ENCODE peak calls at places on chromosomes 13 and 19, in seven cellular contexts. One of them, this sample, is unnamed.

GRCh38 chr19:29702161-29702957 is 12.7 kb downstream of the C19orf12 start:
- DNase-seq in brain microvascular endothelial cell: no peak
- DNase-seq in bronchial epithelial cell: no peak
- DNase-seq in lung: no peak
- DNase-seq in cardiac muscle cell: no peak
- DNase-seq in mammary epithelial cell: no peak
- DNase-seq in PC-9: no peak
- DNase-seq in this sample: no peak

GRCh38 chr13:42580644-42581043 is 6.7 kb downstream of the TNFSF11 start:
- DNase-seq in brain microvascular endothelial cell: no peak
- DNase-seq in bronchial epithelial cell: peak
- DNase-seq in lung: no peak
- DNase-seq in cardiac muscle cell: no peak
- DNase-seq in mammary epithelial cell: no peak
- DNase-seq in PC-9: no peak
- DNase-seq in this sample: no peak

GRCh38 chr19:45886427-45887310 is 728 bp upstream of the IRF2BP1 start:
- DNase-seq in brain microvascular endothelial cell: peak
- DNase-seq in bronchial epithelial cell: peak
- DNase-seq in lung: peak
- DNase-seq in cardiac muscle cell: peak
- DNase-seq in mammary epithelial cell: peak
- DNase-seq in PC-9: peak
- DNase-seq in this sample: peak

GRCh38 chr13:39130298-39130697 is 92.0 kb downstream of the NHLRC3 start:
- DNase-seq in brain microvascular endothelial cell: no peak
- DNase-seq in bronchial epithelial cell: no peak
- DNase-seq in lung: no peak
- DNase-seq in cardiac muscle cell: no peak
- DNase-seq in mammary epithelial cell: no peak
- DNase-seq in PC-9: no peak
- DNase-seq in this sample: no peak

GRCh38 chr13:108185218-108185617 is 30.1 kb downstream of the LIG4 start:
- DNase-seq in brain microvascular endothelial cell: no peak
- DNase-seq in bronchial epithelial cell: no peak
- DNase-seq in lung: no peak
- DNase-seq in cardiac muscle cell: no peak
- DNase-seq in mammary epithelial cell: no peak
- DNase-seq in PC-9: no peak
- DNase-seq in this sample: no peak

GRCh38 chr19:16067205-16067938 is 8.9 kb upstream of the TPM4 start:
- DNase-seq in brain microvascular endothelial cell: peak
- DNase-seq in bronchial epithelial cell: peak
- DNase-seq in lung: peak
- DNase-seq in cardiac muscle cell: no peak
- DNase-seq in mammary epithelial cell: peak
- DNase-seq in PC-9: peak
- DNase-seq in this sample: no peak

GRCh38 chr19:2607712-2608601 is 94.5 kb downstream of the GNG7 start:
- DNase-seq in brain microvascular endothelial cell: no peak
- DNase-seq in bronchial epithelial cell: no peak
- DNase-seq in lung: no peak
- DNase-seq in cardiac muscle cell: no peak
- DNase-seq in mammary epithelial cell: no peak
- DNase-seq in PC-9: no peak
- DNase-seq in this sample: peak

GRCh38 chr19:32407004-32407992 is 1.7 kb downstream of the DPY19L3 start:
- DNase-seq in brain microvascular endothelial cell: peak
- DNase-seq in bronchial epithelial cell: peak
- DNase-seq in lung: peak
- DNase-seq in cardiac muscle cell: no peak
- DNase-seq in mammary epithelial cell: no peak
- DNase-seq in PC-9: no peak
- DNase-seq in this sample: no peak

GRCh38 chr19:55319786-55320185 is 5.4 kb downstream of the TMEM150B start:
- DNase-seq in brain microvascular endothelial cell: peak
- DNase-seq in bronchial epithelial cell: no peak
- DNase-seq in lung: no peak
- DNase-seq in cardiac muscle cell: peak
- DNase-seq in mammary epithelial cell: no peak
- DNase-seq in PC-9: no peak
- DNase-seq in this sample: no peak

GRCh38 chr19:43872547-43873336 is 45.6 kb downstream of the ZNF283 start:
- DNase-seq in brain microvascular endothelial cell: no peak
- DNase-seq in bronchial epithelial cell: peak
- DNase-seq in lung: no peak
- DNase-seq in cardiac muscle cell: no peak
- DNase-seq in mammary epithelial cell: peak
- DNase-seq in PC-9: peak
- DNase-seq in this sample: no peak

GRCh38 chr19:4224470-4224869 is 4.9 kb upstream of the EBI3 start:
- DNase-seq in brain microvascular endothelial cell: no peak
- DNase-seq in bronchial epithelial cell: no peak
- DNase-seq in lung: no peak
- DNase-seq in cardiac muscle cell: no peak
- DNase-seq in mammary epithelial cell: no peak
- DNase-seq in PC-9: no peak
- DNase-seq in this sample: no peak

GRCh38 chr13:104143760-104144406 is 1077.7 kb upstream of the SLC10A2 start:
- DNase-seq in brain microvascular endothelial cell: no peak
- DNase-seq in bronchial epithelial cell: no peak
- DNase-seq in lung: no peak
- DNase-seq in cardiac muscle cell: peak
- DNase-seq in mammary epithelial cell: no peak
- DNase-seq in PC-9: no peak
- DNase-seq in this sample: no peak

GRCh38 chr13:23081246-23081645 is 99.5 kb upstream of the SGCG start:
- DNase-seq in brain microvascular endothelial cell: no peak
- DNase-seq in bronchial epithelial cell: no peak
- DNase-seq in lung: no peak
- DNase-seq in cardiac muscle cell: no peak
- DNase-seq in mammary epithelial cell: no peak
- DNase-seq in PC-9: no peak
- DNase-seq in this sample: no peak

GRCh38 chr19:738509-739128 is 12.3 kb upstream of the MISP start:
- DNase-seq in brain microvascular endothelial cell: no peak
- DNase-seq in bronchial epithelial cell: no peak
- DNase-seq in lung: no peak
- DNase-seq in cardiac muscle cell: no peak
- DNase-seq in mammary epithelial cell: no peak
- DNase-seq in PC-9: no peak
- DNase-seq in this sample: no peak

GRCh38 chr19:736125-736524 is 14.8 kb upstream of the MISP start:
- DNase-seq in brain microvascular endothelial cell: no peak
- DNase-seq in bronchial epithelial cell: no peak
- DNase-seq in lung: no peak
- DNase-seq in cardiac muscle cell: no peak
- DNase-seq in mammary epithelial cell: no peak
- DNase-seq in PC-9: no peak
- DNase-seq in this sample: no peak

GRCh38 chr19:734716-735115 is 16.2 kb upstream of the MISP start:
- DNase-seq in brain microvascular endothelial cell: no peak
- DNase-seq in bronchial epithelial cell: no peak
- DNase-seq in lung: no peak
- DNase-seq in cardiac muscle cell: no peak
- DNase-seq in mammary epithelial cell: no peak
- DNase-seq in PC-9: no peak
- DNase-seq in this sample: no peak

GRCh38 chr19:739998-740715 is 10.8 kb upstream of the MISP start:
- DNase-seq in brain microvascular endothelial cell: no peak
- DNase-seq in bronchial epithelial cell: no peak
- DNase-seq in lung: no peak
- DNase-seq in cardiac muscle cell: no peak
- DNase-seq in mammary epithelial cell: no peak
- DNase-seq in PC-9: no peak
- DNase-seq in this sample: no peak

DNA sequence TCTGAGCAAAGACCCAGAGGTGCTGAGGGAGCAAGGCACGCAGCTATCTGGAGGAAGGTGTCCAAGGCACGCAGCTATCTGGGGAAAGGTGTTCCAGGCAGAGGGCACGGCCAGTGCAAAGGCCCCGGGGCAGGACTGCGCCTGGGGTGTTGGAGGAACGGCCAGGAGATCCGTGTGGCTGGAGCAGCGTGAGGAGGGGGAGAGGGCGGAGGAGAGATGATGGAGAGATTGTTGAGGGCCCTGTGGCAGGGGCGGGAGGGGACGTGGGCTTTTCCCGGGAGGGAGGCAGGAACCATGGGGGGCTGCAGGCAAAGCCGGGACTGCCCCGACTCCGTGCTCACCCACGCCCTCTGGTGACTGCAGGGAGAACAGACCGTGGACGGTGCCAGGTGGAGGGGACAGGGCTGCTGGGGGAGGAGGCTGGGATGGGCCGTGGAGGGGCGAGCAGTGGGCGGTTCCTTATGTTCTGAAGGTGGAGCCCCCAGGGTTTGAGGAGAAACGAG is 13.3 kb upstream of the MISP start:
- DNase-seq in brain microvascular endothelial cell: no peak
- DNase-seq in bronchial epithelial cell: no peak
- DNase-seq in lung: no peak
- DNase-seq in cardiac muscle cell: peak
- DNase-seq in mammary epithelial cell: no peak
- DNase-seq in PC-9: no peak
- DNase-seq in this sample: peak
- TF ChIP-seq CTCF in brain microvascular endothelial cell: peak
- TF ChIP-seq CTCF in bronchial epithelial cell: peak
- TF ChIP-seq CTCF in lung: peak
- TF ChIP-seq CTCF in cardiac muscle cell: peak
- TF ChIP-seq CTCF in mammary epithelial cell: peak
- TF ChIP-seq CTCF in PC-9: peak
- TF ChIP-seq CTCF in this sample: no peak

DNA sequence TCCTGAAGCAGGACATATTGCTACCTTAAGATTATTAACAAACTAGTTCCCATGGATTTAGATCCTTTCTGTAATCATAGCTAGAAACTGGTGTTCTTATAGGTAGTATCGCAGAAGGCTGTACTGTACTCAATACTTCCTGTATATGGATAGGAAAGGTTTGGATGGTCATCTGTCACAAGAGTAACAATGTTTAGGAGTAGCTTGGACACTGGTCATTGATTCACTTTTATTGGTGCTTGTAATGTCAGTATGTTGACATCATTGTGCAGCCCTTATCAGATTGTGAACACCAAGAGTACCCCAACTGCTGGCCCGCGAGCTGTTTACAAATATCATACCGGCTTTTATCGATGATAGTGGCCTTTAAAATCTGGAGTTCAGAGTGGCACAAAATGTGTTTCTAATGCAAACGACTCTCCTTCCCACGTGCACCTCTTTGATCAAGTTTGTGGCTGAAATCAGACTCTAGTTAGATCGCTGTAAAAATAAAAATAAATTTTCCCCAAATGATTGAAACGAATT is 605 bp upstream of the CDK8 start:
- DNase-seq in brain microvascular endothelial cell: no peak
- DNase-seq in bronchial epithelial cell: no peak
- DNase-seq in lung: no peak
- DNase-seq in cardiac muscle cell: no peak
- DNase-seq in mammary epithelial cell: no peak
- DNase-seq in PC-9: no peak
- DNase-seq in this sample: no peak
- TF ChIP-seq CTCF in brain microvascular endothelial cell: no peak
- TF ChIP-seq CTCF in bronchial epithelial cell: no peak
- TF ChIP-seq CTCF in lung: no peak
- TF ChIP-seq CTCF in cardiac muscle cell: no peak
- TF ChIP-seq CTCF in mammary epithelial cell: no peak
- TF ChIP-seq CTCF in PC-9: no peak
- TF ChIP-seq CTCF in this sample: no peak

GRCh38 chr19:51365211-51366049 is 758 bp downstream of the ETFB start:
- DNase-seq in brain microvascular endothelial cell: peak
- DNase-seq in bronchial epithelial cell: peak
- DNase-seq in lung: no peak
- DNase-seq in cardiac muscle cell: peak
- DNase-seq in mammary epithelial cell: peak
- DNase-seq in PC-9: peak
- DNase-seq in this sample: peak
- TF ChIP-seq CTCF in brain microvascular endothelial cell: peak
- TF ChIP-seq CTCF in bronchial epithelial cell: no peak
- TF ChIP-seq CTCF in lung: no peak
- TF ChIP-seq CTCF in cardiac muscle cell: peak
- TF ChIP-seq CTCF in mammary epithelial cell: no peak
- TF ChIP-seq CTCF in PC-9: no peak
- TF ChIP-seq CTCF in this sample: no peak

GRCh38 chr19:42177686-42178019 is 39.8 kb downstream of the DEDD2 start:
- DNase-seq in brain microvascular endothelial cell: no peak
- DNase-seq in bronchial epithelial cell: no peak
- DNase-seq in lung: no peak
- DNase-seq in cardiac muscle cell: no peak
- DNase-seq in mammary epithelial cell: no peak
- DNase-seq in PC-9: no peak
- DNase-seq in this sample: no peak

GRCh38 chr19:42176990-42177685 is 40.3 kb downstream of the DEDD2 start:
- DNase-seq in brain microvascular endothelial cell: peak
- DNase-seq in bronchial epithelial cell: peak
- DNase-seq in lung: peak
- DNase-seq in cardiac muscle cell: peak
- DNase-seq in mammary epithelial cell: peak
- DNase-seq in PC-9: peak
- DNase-seq in this sample: peak

GRCh38 chr19:42176649-42176989 is 40.9 kb downstream of the DEDD2 start:
- DNase-seq in brain microvascular endothelial cell: no peak
- DNase-seq in bronchial epithelial cell: no peak
- DNase-seq in lung: no peak
- DNase-seq in cardiac muscle cell: peak
- DNase-seq in mammary epithelial cell: no peak
- DNase-seq in PC-9: no peak
- DNase-seq in this sample: no peak

GRCh38 chr19:42178791-42179500 is 38.5 kb downstream of the DEDD2 start:
- DNase-seq in brain microvascular endothelial cell: no peak
- DNase-seq in bronchial epithelial cell: no peak
- DNase-seq in lung: no peak
- DNase-seq in cardiac muscle cell: peak
- DNase-seq in mammary epithelial cell: no peak
- DNase-seq in PC-9: no peak
- DNase-seq in this sample: no peak

GRCh38 chr19:42179501-42179817 is 38.0 kb downstream of the DEDD2 start:
- DNase-seq in brain microvascular endothelial cell: no peak
- DNase-seq in bronchial epithelial cell: no peak
- DNase-seq in lung: no peak
- DNase-seq in cardiac muscle cell: no peak
- DNase-seq in mammary epithelial cell: no peak
- DNase-seq in PC-9: no peak
- DNase-seq in this sample: no peak
- TF ChIP-seq CTCF in brain microvascular endothelial cell: no peak
- TF ChIP-seq CTCF in bronchial epithelial cell: no peak
- TF ChIP-seq CTCF in lung: no peak
- TF ChIP-seq CTCF in cardiac muscle cell: no peak
- TF ChIP-seq CTCF in mammary epithelial cell: no peak
- TF ChIP-seq CTCF in PC-9: no peak
- TF ChIP-seq CTCF in this sample: no peak